ENCODE peak calls at places on chromosomes 7 and 10, in seven cellular contexts. L is hepatocyte; H is left lung; T is ovary; O is CD8-positive, alpha-beta memory T cell; Q is body of pancreas; X is RWPE1. Y is an unnamed sample.
A peak's percentile ranks its signal among the peaks of the same experiment; 100 is the strongest.

GRCh38 chr7:17660116-17660515 is 280.2 kb downstream of the SNX13 start:
- DNase-seq in L (no peak), H (no peak), T (no peak), O (no peak), Q (no peak), X (no peak), Y (no peak)

GRCh38 chr7:30330134-30331111 is 46.0 kb downstream of the ZNRF2 start:
- DNase-seq in L (no peak), H (no peak), T (no peak), O (peak; percentile 70), Q (no peak), X (no peak), Y (peak; percentile 62)

GRCh38 chr7:41996381-41997035 is 240.5 kb downstream of the GLI3 start:
- DNase-seq in L (no peak), H (no peak), T (no peak), O (no peak), Q (no peak), X (peak; percentile 93), Y (no peak)

GRCh38 chr7:7585241-7585928 is 18.7 kb downstream of the MIOS start:
- DNase-seq in L (no peak), H (no peak), T (no peak), O (no peak), Q (no peak), X (no peak), Y (no peak)

GRCh38 chr7:80942261-80943041 is 23.6 kb upstream of the SEMA3C start:
- DNase-seq in L (peak; percentile 83), H (no peak), T (peak; percentile 42), O (no peak), Q (no peak), X (peak; percentile 94), Y (peak; percentile 29)

GRCh38 chr7:38283107-38283506 is 9.7 kb upstream of the TARP start:
- DNase-seq in L (no peak), H (no peak), T (no peak), O (no peak), Q (no peak), X (no peak), Y (no peak)

GRCh38 chr10:24908793-24909423 is 43.5 kb downstream of the PRTFDC1 start:
- DNase-seq in L (peak; percentile 47), H (no peak), T (no peak), O (no peak), Q (no peak), X (peak; percentile 39), Y (peak; percentile 79)

GRCh38 chr10:121613456-121613855 is 15.2 kb upstream of the FGFR2 start:
- DNase-seq in L (no peak), H (no peak), T (no peak), O (no peak), Q (no peak), X (no peak), Y (peak; percentile 56)

GRCh38 chr7:106755641-106756040 is 94.7 kb upstream of the CCDC71L start:
- DNase-seq in L (no peak), H (no peak), T (no peak), O (no peak), Q (no peak), X (no peak), Y (no peak)

GRCh38 chr10:77925795-77926565 is 575 bp downstream of the DLG5 start:
- DNase-seq in L (peak; percentile 75), H (peak; percentile 86), T (peak; percentile 75), O (peak; percentile 11), Q (peak; percentile 67), X (peak; percentile 48), Y (peak; percentile 52)

GRCh38 chr7:127189074-127189473 is 63.7 kb downstream of the GRM8 start:
- DNase-seq in L (no peak), H (no peak), T (no peak), O (no peak), Q (no peak), X (no peak), Y (no peak)

GRCh38 chr10:127117125-127117524 is 79.3 kb downstream of the INSYN2A start:
- DNase-seq in L (peak; percentile 66), H (no peak), T (peak; percentile 69), O (no peak), Q (peak; percentile 41), X (peak; percentile 57), Y (peak; percentile 40)

GRCh38 chr7:73423519-73424485 is 9.8 kb upstream of the FZD9 start:
- DNase-seq in L (peak; percentile 45), H (no peak), T (peak; percentile 61), O (no peak), Q (no peak), X (no peak), Y (no peak)

GRCh38 chr7:17898111-17898510 is 42.2 kb downstream of the SNX13 start:
- DNase-seq in L (no peak), H (no peak), T (no peak), O (no peak), Q (no peak), X (no peak), Y (no peak)

DNA sequence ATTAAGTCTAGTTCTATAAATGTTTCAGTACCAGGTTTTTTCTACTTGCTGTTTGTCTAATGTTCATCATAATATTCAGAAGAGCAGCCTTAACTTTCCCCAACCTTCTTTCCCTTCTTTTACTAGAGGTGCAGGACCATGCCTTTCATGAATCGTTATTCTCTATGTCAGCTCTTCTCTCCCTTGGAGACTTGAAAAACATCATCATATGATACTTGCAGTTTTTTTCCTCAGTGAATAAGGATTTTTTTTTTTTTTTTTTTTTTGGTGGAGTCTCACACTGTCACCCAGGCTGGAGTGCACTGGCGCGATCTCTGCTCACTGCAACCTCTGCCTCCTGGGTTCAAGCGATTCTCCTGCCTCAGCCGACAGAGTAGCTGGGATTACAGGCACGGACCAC is 30.1 kb downstream of the SMNDC1 start:
- DNase-seq in L (no peak), H (no peak), T (no peak), O (no peak), Q (no peak), X (no peak), Y (no peak)
- H3K27ac ChIP-seq in L (no peak overlapping the region), H (no peak overlapping the region), T (no peak overlapping the region), O (no peak overlapping the region), Q (no peak overlapping the region), X (no peak overlapping the region), Y (no peak overlapping the region)

GRCh38 chr7:47577351-47577919 is 4.5 kb downstream of the TNS3 start:
- DNase-seq in L (no peak), H (no peak), T (peak; percentile 64), O (no peak), Q (no peak), X (no peak), Y (no peak)
- H3K27ac ChIP-seq in L (peak overlapping the region; percentile 100), H (peak overlapping the region; percentile 75), T (peak overlapping the region; percentile 92), O (no peak overlapping the region), Q (peak overlapping the region; percentile 90), X (peak overlapping the region; percentile 68), Y (peak overlapping the region; percentile 87)

GRCh38 chr7:22821702-22822485 is 755 bp downstream of the TOMM7 start:
- DNase-seq in L (peak; percentile 15), H (no peak), T (no peak), O (peak; percentile 2), Q (no peak), X (no peak), Y (peak; percentile 31)

GRCh38 chr7:22826593-22826992 is 3.9 kb upstream of the TOMM7 start:
- DNase-seq in L (no peak), H (no peak), T (no peak), O (no peak), Q (no peak), X (no peak), Y (no peak)

GRCh38 chr7:22822486-22823141 is at the start of gene TOMM7:
- DNase-seq in L (peak; percentile 98), H (peak; percentile 95), T (peak; percentile 93), O (peak; percentile 92), Q (peak; percentile 92), X (peak; percentile 98), Y (peak; percentile 94)

GRCh38 chr7:22824760-22825159 is 2.1 kb upstream of the TOMM7 start:
- DNase-seq in L (no peak), H (no peak), T (no peak), O (no peak), Q (no peak), X (no peak), Y (no peak)

GRCh38 chr7:22823142-22823497 is 471 bp upstream of the TOMM7 start:
- DNase-seq in L (no peak), H (no peak), T (no peak), O (no peak), Q (no peak), X (no peak), Y (no peak)
- H3K27ac ChIP-seq in L (no peak overlapping the region), H (no peak overlapping the region), T (no peak overlapping the region), O (peak overlapping the region; percentile 89), Q (peak overlapping the region; percentile 66), X (no peak overlapping the region), Y (no peak overlapping the region)

GRCh38 chr7:91554893-91555292 is 290.7 kb downstream of the FZD1 start:
- DNase-seq in L (no peak), H (no peak), T (no peak), O (no peak), Q (no peak), X (no peak), Y (no peak)

GRCh38 chr7:91556956-91557650 is 292.9 kb downstream of the FZD1 start:
- DNase-seq in L (no peak), H (no peak), T (no peak), O (no peak), Q (no peak), X (peak; percentile 56), Y (no peak)

GRCh38 chr7:91559947-91560346 is 295.7 kb downstream of the FZD1 start:
- DNase-seq in L (no peak), H (no peak), T (no peak), O (no peak), Q (no peak), X (no peak), Y (no peak)

GRCh38 chr7:91556239-91556638 is 292.0 kb downstream of the FZD1 start:
- DNase-seq in L (no peak), H (no peak), T (no peak), O (no peak), Q (no peak), X (no peak), Y (no peak)

DNA sequence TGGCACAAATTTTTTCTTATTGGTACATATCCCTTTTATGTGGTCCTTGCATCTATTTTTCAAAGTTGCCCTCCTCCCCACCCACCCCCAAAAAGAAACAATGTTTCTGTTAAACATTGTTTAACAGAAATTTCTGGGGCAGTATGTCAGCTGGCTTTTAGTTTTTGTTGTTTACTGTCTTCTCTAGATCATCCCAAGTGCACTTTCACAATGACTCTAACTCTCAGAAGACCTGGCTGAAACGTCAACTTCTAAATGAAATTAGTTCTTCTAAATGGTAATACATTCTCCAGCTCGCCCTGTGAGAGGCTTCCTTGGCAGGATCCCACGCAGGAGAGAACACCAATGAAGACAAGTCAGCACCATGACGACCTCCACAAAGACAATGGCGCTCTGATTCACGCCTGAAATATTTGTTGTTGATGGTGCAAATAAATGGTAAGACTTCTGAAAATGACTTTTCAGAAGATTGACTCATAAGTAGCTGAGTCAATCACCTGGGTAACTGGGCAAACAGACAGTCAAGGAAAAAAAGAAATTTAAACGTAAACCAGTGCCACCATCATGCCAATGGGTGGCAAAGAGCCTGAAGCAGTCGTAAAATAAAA is 293.7 kb downstream of the FZD1 start:
- DNase-seq in L (no peak), H (no peak), T (no peak), O (no peak), Q (no peak), X (peak; percentile 93), Y (no peak)
- H3K27ac ChIP-seq in L (no peak overlapping the region), H (no peak overlapping the region), T (no peak overlapping the region), O (no peak overlapping the region), Q (no peak overlapping the region), X (peak overlapping the region; percentile 84), Y (no peak overlapping the region)